ENCODE peak calls at places on chromosomes 4 and X, in six cellular contexts. A is neuronal stem cell, C is IMR-90, M is H9, O is mesenchymal stem cell, Y is H1. K is an unnamed sample.

GRCh38 chrX:115679460-115679859 is 118.5 kb downstream of the PLS3 start:
- DNase-seq in A (no peak), C (peak; percentile 39), M (no peak), O (peak; percentile 25), Y (no peak), K (no peak)

GRCh38 chrX:77342028-77342427 is 105.2 kb upstream of the FGF16 start:
- DNase-seq in A (no peak), C (no peak), M (no peak), O (no peak), Y (no peak), K (peak; percentile 22)

GRCh38 chrX:36214924-36215323 is 295.4 kb downstream of the CFAP47 start:
- DNase-seq in A (no peak), C (no peak), M (no peak), O (no peak), Y (no peak), K (no peak)

GRCh38 chr4:121237069-121237399 is 72.9 kb upstream of the TNIP3 start:
- DNase-seq in A (no peak), C (no peak), M (no peak), O (no peak), Y (no peak), K (no peak)

GRCh38 chr4:170109586-170110289 is 20.0 kb upstream of the AADAT start:
- DNase-seq in A (no peak), C (no peak), M (no peak), O (no peak), Y (no peak), K (no peak)

GRCh38 chrX:44972132-44972531 is 99.1 kb downstream of the KDM6A start:
- DNase-seq in A (no peak), C (no peak), M (no peak), O (no peak), Y (no peak), K (no peak)

GRCh38 chr4:152679414-152680281 is at the start of gene TMEM154:
- DNase-seq in A (peak; percentile 41), C (peak; percentile 53), M (peak; percentile 71), O (peak; percentile 76), Y (peak; percentile 77), K (peak; percentile 87)

GRCh38 chr4:48436318-48436717 is 46.8 kb upstream of the SLC10A4 start:
- DNase-seq in A (no peak), C (no peak), M (no peak), O (no peak), Y (no peak), K (no peak)

GRCh38 chr4:177726111-177726510 is 283.9 kb upstream of the AGA start:
- DNase-seq in A (no peak), C (peak; percentile 36), M (no peak), O (peak; percentile 33), Y (no peak), K (no peak)

GRCh38 chrX:55715847-55716246 is 1.7 kb upstream of the RRAGB start:
- DNase-seq in A (no peak), C (no peak), M (peak; percentile 50), O (no peak), Y (no peak), K (no peak)

GRCh38 chr4:176435891-176436499 is 116.2 kb downstream of the SPCS3 start:
- DNase-seq in A (no peak), C (peak; percentile 51), M (no peak), O (peak; percentile 1), Y (no peak), K (no peak)

GRCh38 chr4:68904786-68905185 is 46.8 kb downstream of the UGT2A3 start:
- DNase-seq in A (no peak), C (no peak), M (peak; percentile 59), O (no peak), Y (no peak), K (no peak)

GRCh38 chrX:2536974-2537373 is 36.2 kb upstream of the DHRSX start:
- DNase-seq in A (no peak), C (no peak), M (no peak), O (no peak), Y (no peak), K (no peak)

GRCh38 chr4:18020145-18020670 is 1.3 kb downstream of the LCORL start:
- DNase-seq in A (no peak), C (peak; percentile 12), M (peak; percentile 29), O (no peak), Y (no peak), K (peak; percentile 14)

GRCh38 chr4:183876268-183876934 is 28.7 kb upstream of the STOX2 start:
- DNase-seq in A (no peak), C (peak; percentile 85), M (no peak), O (peak; percentile 3), Y (no peak), K (peak; percentile 1)

GRCh38 chr4:184363258-184363657 is 111.1 kb downstream of the IRF2 start:
- DNase-seq in A (no peak), C (no peak), M (peak; percentile 10), O (no peak), Y (no peak), K (no peak)

GRCh38 chr4:139011220-139011950 is 4.2 kb upstream of the NOCT start:
- DNase-seq in A (no peak), C (no peak), M (no peak), O (no peak), Y (no peak), K (peak; percentile 74)

GRCh38 chr4:102328045-102328444 is 17.2 kb downstream of the SLC39A8 start:
- DNase-seq in A (no peak), C (no peak), M (no peak), O (no peak), Y (no peak), K (no peak)

GRCh38 chrX:101057095-101057714 is 5.3 kb upstream of the TRMT2B start:
- DNase-seq in A (no peak), C (peak; percentile 68), M (no peak), O (no peak), Y (no peak), K (no peak)

GRCh38 chr4:78464265-78464664 is 87.3 kb upstream of the ANXA3 start:
- DNase-seq in A (no peak), C (no peak), M (no peak), O (no peak), Y (no peak), K (no peak)

GRCh38 chrX:129600981-129601424 is 53.8 kb downstream of the APLN start:
- DNase-seq in A (no peak), C (peak; percentile 27), M (no peak), O (peak; percentile 24), Y (no peak), K (no peak)

GRCh38 chr4:37674446-37674845 is 11.7 kb downstream of the RELL1 start:
- DNase-seq in A (no peak), C (no peak), M (no peak), O (no peak), Y (no peak), K (no peak)

GRCh38 chrX:97039363-97040029 is 155.8 kb downstream of the RPA4 start:
- DNase-seq in A (no peak), C (peak; percentile 26), M (no peak), O (peak; percentile 2), Y (no peak), K (no peak)

GRCh38 chr4:138677212-138677611 is 338.4 kb upstream of the NOCT start:
- DNase-seq in A (no peak), C (no peak), M (no peak), O (no peak), Y (no peak), K (no peak)

GRCh38 chrX:57741107-57741506 is 61.0 kb upstream of the NLRP2B start:
- DNase-seq in A (no peak), C (no peak), M (no peak), O (no peak), Y (no peak), K (no peak)

GRCh38 chr4:140757220-140757607 is 1.0 kb upstream of the TBC1D9 start:
- DNase-seq in A (no peak), C (no peak), M (no peak), O (no peak), Y (no peak), K (no peak)

GRCh38 chrX:82556588-82556987 is 951.5 kb upstream of the POU3F4 start:
- DNase-seq in A (no peak), C (no peak), M (no peak), O (no peak), Y (no peak), K (no peak)

GRCh38 chr4:4766570-4766969 is 92.9 kb upstream of the MSX1 start:
- DNase-seq in A (no peak), C (no peak), M (no peak), O (peak; percentile 58), Y (no peak), K (no peak)

GRCh38 chr4:34043131-34043530 is 2201.2 kb downstream of the ARAP2 start:
- DNase-seq in A (no peak), C (no peak), M (no peak), O (peak; percentile 24), Y (no peak), K (no peak)

GRCh38 chr4:184475096-184475461 is 729 bp upstream of the IRF2 start:
- DNase-seq in A (peak; percentile 17), C (peak; percentile 35), M (peak; percentile 45), O (peak; percentile 67), Y (no peak), K (peak; percentile 24)

GRCh38 chrX:129629837-129630236 is 24.9 kb downstream of the APLN start:
- DNase-seq in A (no peak), C (no peak), M (no peak), O (no peak), Y (no peak), K (no peak)

GRCh38 chr4:2860391-2861348 is 17.0 kb downstream of the ADD1 start:
- DNase-seq in A (no peak), C (peak; percentile 24), M (peak; percentile 37), O (peak; percentile 29), Y (peak; percentile 42), K (peak; percentile 62)
- H3K18ac ChIP-seq in A (peak overlapping the region; percentile 19), C (peak overlapping the region; percentile 68), M (no peak overlapping the region), O (peak overlapping the region; percentile 21), Y (peak overlapping the region; percentile 5), K (no peak overlapping the region)

DNA sequence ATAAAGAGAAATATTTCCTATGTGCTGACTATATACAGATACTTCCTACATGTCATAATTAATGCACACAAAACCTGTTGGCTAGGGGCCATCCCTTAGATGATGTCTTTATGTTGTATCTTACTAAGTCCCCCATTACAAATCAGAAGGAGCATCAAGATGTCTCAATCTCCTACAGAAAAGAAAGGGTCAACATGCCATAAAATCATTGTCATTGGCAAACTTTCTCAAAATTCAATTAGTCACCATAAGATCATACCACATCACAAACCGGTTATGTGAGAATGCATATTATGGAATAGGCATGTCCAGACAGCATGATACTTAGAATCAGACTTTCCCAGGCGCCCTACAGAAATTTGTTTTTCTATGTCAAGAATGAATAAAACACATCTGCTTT is 175.2 kb upstream of the TET2 start:
- DNase-seq in A (no peak), C (no peak), M (no peak), O (no peak), Y (no peak), K (peak; percentile 28)
- H4K91ac ChIP-seq in A (no peak overlapping the region), C (no peak overlapping the region), M (no peak overlapping the region), O (no peak overlapping the region), Y (no peak overlapping the region), K (no peak overlapping the region)

DNA sequence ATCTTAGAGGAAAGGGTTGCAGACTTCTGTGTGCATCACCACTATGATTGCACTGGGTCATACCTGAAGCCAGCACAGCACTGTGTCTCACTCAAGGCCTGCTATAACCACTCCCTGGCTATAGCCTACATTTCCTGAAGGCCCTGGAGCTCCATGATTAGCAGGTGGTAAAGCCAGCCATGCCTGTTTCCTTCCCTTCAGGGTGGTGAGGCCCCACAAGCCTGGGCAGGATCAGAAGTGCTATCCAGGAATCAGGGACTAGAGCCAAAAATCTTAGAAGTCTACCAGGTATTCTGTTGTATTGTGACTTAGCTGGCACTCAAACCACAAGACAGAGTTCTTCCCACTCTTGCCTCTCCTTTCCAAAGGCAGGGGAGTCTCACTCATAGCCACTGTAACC is 734.6 kb downstream of the GLUD2 start:
- DNase-seq in A (no peak), C (no peak), M (no peak), O (no peak), Y (no peak), K (no peak)
- H3K18ac ChIP-seq in A (no peak overlapping the region), C (no peak overlapping the region), M (no peak overlapping the region), O (no peak overlapping the region), Y (no peak overlapping the region), K (no peak overlapping the region)

GRCh38 chr4:14043203-14043602 is 415.7 kb upstream of the BOD1L1 start:
- DNase-seq in A (no peak), C (no peak), M (no peak), O (no peak), Y (no peak), K (no peak)
- H4K91ac ChIP-seq in A (no peak overlapping the region), C (no peak overlapping the region), M (no peak overlapping the region), O (no peak overlapping the region), Y (no peak overlapping the region), K (no peak overlapping the region)